ENCODE peak calls at places on chromosome 1, in seven cellular contexts. A, Z, F, Q, I, V and C are unnamed samples.

GRCh38 chr1:31239653-31240241 is at the start of gene NKAIN1:
- DNase-seq in A (no peak), Z (no peak), F (peak; percentile 49), Q (no peak), I (no peak), V (no peak), C (no peak)

GRCh38 chr1:161193561-161194235 is 5.2 kb downstream of the ADAMTS4 start:
- DNase-seq in A (no peak), Z (no peak), F (no peak), Q (no peak), I (no peak), V (no peak), C (no peak)

GRCh38 chr1:63074321-63074720 is 248.0 kb upstream of the FOXD3 start:
- DNase-seq in A (no peak), Z (no peak), F (no peak), Q (no peak), I (no peak), V (no peak), C (no peak)

GRCh38 chr1:201019321-201019977 is 4.1 kb downstream of the KIF21B start:
- DNase-seq in A (no peak), Z (peak; percentile 81), F (peak; percentile 81), Q (peak; percentile 55), I (no peak), V (peak; percentile 87), C (no peak)

GRCh38 chr1:72186733-72187307 is 95.5 kb downstream of the NEGR1 start:
- DNase-seq in A (no peak), Z (no peak), F (peak; percentile 46), Q (peak; percentile 22), I (no peak), V (no peak), C (no peak)

GRCh38 chr1:79124756-79125155 is 118.2 kb upstream of the ADGRL4 start:
- DNase-seq in A (no peak), Z (no peak), F (no peak), Q (peak; percentile 19), I (no peak), V (no peak), C (no peak)

GRCh38 chr1:10415211-10415930 is 14.9 kb upstream of the CENPS start:
- DNase-seq in A (no peak), Z (no peak), F (peak; percentile 87), Q (peak; percentile 41), I (no peak), V (no peak), C (no peak)

GRCh38 chr1:95699274-95699953 is 465.4 kb downstream of the RWDD3 start:
- DNase-seq in A (no peak), Z (no peak), F (no peak), Q (no peak), I (no peak), V (no peak), C (no peak)

GRCh38 chr1:10865518-10866313 is 69.3 kb upstream of the CASZ1 start:
- DNase-seq in A (no peak), Z (no peak), F (no peak), Q (no peak), I (no peak), V (no peak), C (no peak)

GRCh38 chr1:21149430-21149861 is 27.3 kb downstream of the EIF4G3 start:
- DNase-seq in A (no peak), Z (no peak), F (peak; percentile 67), Q (no peak), I (peak; percentile 46), V (no peak), C (no peak)

GRCh38 chr1:44684525-44684924 is 10.0 kb downstream of the ARMH1 start:
- DNase-seq in A (no peak), Z (no peak), F (no peak), Q (no peak), I (no peak), V (no peak), C (no peak)

GRCh38 chr1:150257624-150258274 is at the start of gene CA14:
- DNase-seq in A (no peak), Z (no peak), F (no peak), Q (no peak), I (no peak), V (no peak), C (no peak)

GRCh38 chr1:36199934-36200741 is 24.1 kb upstream of the THRAP3 start:
- DNase-seq in A (peak; percentile 56), Z (no peak), F (peak; percentile 87), Q (peak; percentile 60), I (no peak), V (no peak), C (no peak)

GRCh38 chr1:97245682-97246081 is 524.1 kb downstream of the PTBP2 start:
- DNase-seq in A (no peak), Z (no peak), F (peak; percentile 67), Q (no peak), I (no peak), V (no peak), C (no peak)

GRCh38 chr1:205917466-205918248 is 25.6 kb downstream of the SLC26A9 start:
- DNase-seq in A (no peak), Z (no peak), F (no peak), Q (no peak), I (no peak), V (no peak), C (no peak)

GRCh38 chr1:152519876-152520275 is 5.6 kb downstream of the CRCT1 start:
- DNase-seq in A (no peak), Z (no peak), F (no peak), Q (no peak), I (no peak), V (no peak), C (no peak)

GRCh38 chr1:14820320-14821085 is 222.0 kb downstream of the KAZN start:
- DNase-seq in A (no peak), Z (no peak), F (no peak), Q (no peak), I (no peak), V (no peak), C (no peak)

GRCh38 chr1:197041486-197042353 is 25.3 kb downstream of the F13B start:
- DNase-seq in A (no peak), Z (no peak), F (no peak), Q (no peak), I (no peak), V (no peak), C (no peak)

GRCh38 chr1:174160109-174160473 is 771 bp downstream of the RABGAP1L start:
- DNase-seq in A (no peak), Z (peak; percentile 34), F (peak; percentile 23), Q (peak; percentile 53), I (peak; percentile 52), V (no peak), C (peak; percentile 73)

GRCh38 chr1:162219461-162219860 is 150.0 kb downstream of the NOS1AP start:
- DNase-seq in A (no peak), Z (no peak), F (no peak), Q (no peak), I (no peak), V (no peak), C (no peak)

GRCh38 chr1:50894340-50894739 is 65.7 kb downstream of the FAF1 start:
- DNase-seq in A (no peak), Z (no peak), F (no peak), Q (no peak), I (no peak), V (no peak), C (no peak)

GRCh38 chr1:14118691-14119485 is 418.9 kb downstream of the PRDM2 start:
- DNase-seq in A (no peak), Z (no peak), F (no peak), Q (no peak), I (no peak), V (no peak), C (no peak)

GRCh38 chr1:211749251-211749650 is 73.8 kb upstream of the NEK2 start:
- DNase-seq in A (no peak), Z (no peak), F (no peak), Q (no peak), I (no peak), V (no peak), C (no peak)

GRCh38 chr1:117048431-117049133 is 11.5 kb upstream of the TTF2 start:
- DNase-seq in A (no peak), Z (no peak), F (no peak), Q (no peak), I (no peak), V (no peak), C (no peak)

GRCh38 chr1:200512191-200512590 is 102.4 kb upstream of the ZNF281 start:
- DNase-seq in A (no peak), Z (no peak), F (peak; percentile 59), Q (peak; percentile 85), I (no peak), V (no peak), C (no peak)

DNA sequence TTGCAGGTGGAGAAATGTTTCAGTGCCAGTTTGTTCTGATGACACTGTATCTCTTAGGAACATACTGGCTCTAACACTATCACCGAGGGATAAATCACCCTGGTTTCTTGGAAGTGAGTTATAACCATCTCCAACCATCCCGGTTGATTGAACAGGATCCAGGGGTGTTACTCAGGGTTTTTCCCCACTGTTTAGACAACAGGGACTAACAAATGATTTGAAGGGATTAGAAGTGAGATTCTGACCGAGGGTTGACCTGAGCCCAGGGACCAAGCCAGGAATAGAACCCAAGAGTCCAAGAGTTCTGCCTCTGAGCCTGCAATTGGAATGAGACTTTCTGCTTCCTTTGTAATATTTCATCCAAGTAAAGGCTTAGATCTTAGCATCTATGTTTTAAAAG is 154.0 kb downstream of the DHRS3 start:
- DNase-seq in A (no peak), Z (no peak), F (no peak), Q (no peak), I (no peak), V (no peak), C (no peak)
- H3K4me1 ChIP-seq in A (no peaks in the 10 kb centered on the region), Z (peaks cover 2% of the 10 kb centered on the region), F (peaks cover 20% of the 10 kb centered on the region), Q (no peaks in the 10 kb centered on the region), I (peaks cover 43% of the 10 kb centered on the region), V (peaks cover 1% of the 10 kb centered on the region), C (peaks cover 54% of the 10 kb centered on the region)

DNA sequence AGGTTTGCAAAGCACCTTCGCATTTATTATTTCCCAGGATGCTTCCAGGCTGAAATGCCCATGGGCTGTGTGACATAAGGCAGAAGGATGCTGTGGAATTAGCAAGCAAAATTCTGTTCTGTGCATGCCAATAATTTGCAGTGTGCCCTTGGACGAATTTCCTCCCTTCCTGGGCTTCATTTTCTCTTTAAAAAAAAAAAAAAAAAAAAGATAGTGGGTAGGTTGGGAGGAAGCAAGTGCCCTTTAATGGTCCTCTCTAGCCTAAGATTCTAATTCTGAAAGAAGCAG is 2.5 kb upstream of the ID3 start:
- DNase-seq in A (no peak), Z (no peak), F (peak; percentile 46), Q (peak; percentile 33), I (no peak), V (no peak), C (no peak)
- H3K4me1 ChIP-seq in A (no peaks in the 10 kb centered on the region), Z (peaks cover 24% of the 10 kb centered on the region), F (peaks cover 43% of the 10 kb centered on the region), Q (peaks cover 7% of the 10 kb centered on the region), I (peaks cover 61% of the 10 kb centered on the region), V (peaks cover 32% of the 10 kb centered on the region), C (peaks cover 11% of the 10 kb centered on the region)

GRCh38 chr1:29842130-29842529 is 605.8 kb downstream of the PTPRU start:
- DNase-seq in A (no peak), Z (no peak), F (no peak), Q (no peak), I (no peak), V (no peak), C (no peak)
- H3K4me1 ChIP-seq in A (no peaks in the 10 kb centered on the region), Z (no peaks in the 10 kb centered on the region), F (no peaks in the 10 kb centered on the region), Q (no peaks in the 10 kb centered on the region), I (no peaks in the 10 kb centered on the region), V (no peaks in the 10 kb centered on the region), C (no peaks in the 10 kb centered on the region)

DNA sequence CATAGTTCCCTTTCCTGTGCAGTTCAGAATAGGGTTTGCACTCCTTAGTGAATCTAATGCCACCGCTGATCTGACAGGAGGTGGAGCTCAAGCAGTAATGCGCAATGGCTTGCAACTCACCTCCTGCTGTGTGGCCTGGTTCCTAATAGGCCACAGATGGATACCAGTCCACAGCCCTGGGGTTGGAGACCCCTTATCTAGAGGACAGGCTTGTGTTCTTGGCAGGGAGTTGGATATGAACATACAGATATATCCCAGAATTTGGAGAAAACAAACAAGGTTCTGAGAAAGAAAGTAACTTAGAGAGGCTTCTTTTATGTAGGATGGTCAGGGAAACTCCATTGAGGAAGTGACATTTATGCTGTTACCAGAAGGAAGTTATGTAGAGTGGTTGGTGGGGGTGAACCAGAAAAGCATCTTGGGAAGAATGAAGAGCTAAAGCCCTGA is 5.1 kb upstream of the PTPRC start:
- DNase-seq in A (no peak), Z (no peak), F (no peak), Q (no peak), I (no peak), V (no peak), C (no peak)
- H3K4me1 ChIP-seq in A (no peaks in the 10 kb centered on the region), Z (peaks cover 86% of the 10 kb centered on the region), F (no peaks in the 10 kb centered on the region), Q (no peaks in the 10 kb centered on the region), I (peaks cover 46% of the 10 kb centered on the region), V (peaks cover 90% of the 10 kb centered on the region), C (no peaks in the 10 kb centered on the region)